ENCODE peak calls at places on chromosomes 1 and 21, in four cellular contexts. C is upper lobe of left lung, N is A549, X is HepG2. B is an unnamed sample.

GRCh38 chr1:212483154-212483505 is 50.4 kb downstream of the NENF start:
- ATAC-seq in X (no peak), C (peak; percentile 43), N (no peak), B (no peak)

GRCh38 chr1:53604291-53604919 is 134.6 kb downstream of the GLIS1 start:
- ATAC-seq in C (no peak), N (no peak), X (no peak), B (no peak)

GRCh38 chr21:41671859-41672542 is 94.9 kb downstream of the RIPK4 start:
- ATAC-seq in C (no peak), X (peak; percentile 49), N (peak; percentile 40), B (no peak)

GRCh38 chr21:39885119-39885848 is 18.0 kb downstream of the PCP4 start:
- ATAC-seq in X (no peak), C (no peak), N (no peak), B (peak; percentile 79)

GRCh38 chr21:26070822-26071425 is 99.6 kb downstream of the APP start:
- ATAC-seq in X (no peak), N (no peak), C (peak; percentile 73), B (peak; percentile 79)

GRCh38 chr1:8111560-8111959 is 85.5 kb upstream of the ERRFI1 start:
- ATAC-seq in C (no peak), N (no peak), X (no peak), B (no peak)

GRCh38 chr1:205028954-205029353 is 14.1 kb upstream of the CNTN2 start:
- ATAC-seq in C (no peak), N (no peak), X (no peak), B (no peak)

GRCh38 chr1:17745564-17745955 is 9.6 kb upstream of the ACTL8 start:
- ATAC-seq in N (no peak), C (no peak), X (no peak), B (no peak)

GRCh38 chr1:31760901-31761470 is 3.2 kb downstream of the ADGRB2 start:
- ATAC-seq in N (peak; percentile 14), X (peak; percentile 11), C (peak; percentile 83), B (peak; percentile 63)

GRCh38 chr1:17521946-17522612 is 17.4 kb upstream of the ARHGEF10L start:
- ATAC-seq in N (no peak), C (no peak), X (no peak), B (no peak)

GRCh38 chr1:214621178-214621577 is 18.2 kb downstream of the CENPF start:
- ATAC-seq in X (no peak), C (no peak), N (no peak), B (no peak)

GRCh38 chr1:39545531-39545930 is 31.1 kb downstream of the PABPC4 start:
- ATAC-seq in C (no peak), N (no peak), X (no peak), B (no peak)

GRCh38 chr1:56481140-56481694 is 98.1 kb downstream of the PLPP3 start:
- ATAC-seq in C (no peak), X (no peak), N (no peak), B (no peak)

GRCh38 chr1:203916756-203917155 is 55.4 kb downstream of the SNRPE start:
- ATAC-seq in N (no peak), C (no peak), X (no peak), B (no peak)

GRCh38 chr1:91894036-91894761 is 8.2 kb upstream of the TGFBR3 start:
- ATAC-seq in C (peak; percentile 57), X (no peak), N (no peak), B (peak; percentile 66)

GRCh38 chr21:17372200-17372599 is 140.6 kb upstream of the CXADR start:
- ATAC-seq in N (no peak), C (no peak), X (no peak), B (no peak)

GRCh38 chr1:24057171-24057570 is 54.8 kb downstream of the MYOM3 start:
- ATAC-seq in N (no peak), X (no peak), C (no peak), B (no peak)

GRCh38 chr1:201740609-201741231 is 88.2 kb upstream of the IPO9 start:
- ATAC-seq in C (peak; percentile 62), N (no peak), X (peak; percentile 18), B (peak; percentile 22)

GRCh38 chr1:43947061-43947889 is 525 bp downstream of the IPO13 start:
- ATAC-seq in X (peak; percentile 11), N (no peak), C (no peak), B (no peak)

GRCh38 chr1:44029260-44029910 is 1.9 kb downstream of the SLC6A9 start:
- ATAC-seq in X (peak; percentile 2), N (peak; percentile 33), C (peak; percentile 1), B (peak; percentile 8)

GRCh38 chr1:175824079-175824478 is 80.7 kb upstream of the TNR start:
- ATAC-seq in C (no peak), N (no peak), X (no peak), B (no peak)

GRCh38 chr1:59815892-59816291 is 1.1 kb downstream of the HOOK1 start:
- ATAC-seq in N (no peak), C (no peak), X (no peak), B (no peak)

GRCh38 chr1:59816318-59816878 is 1.6 kb downstream of the HOOK1 start:
- ATAC-seq in C (no peak), X (no peak), N (no peak), B (no peak)

GRCh38 chr1:59819566-59820438 is 5.1 kb downstream of the HOOK1 start:
- ATAC-seq in C (no peak), X (no peak), N (no peak), B (no peak)

GRCh38 chr1:59814180-59814900 is 409 bp upstream of the HOOK1 start:
- ATAC-seq in N (peak; percentile 94), X (peak; percentile 96), C (peak; percentile 88), B (peak; percentile 84)

GRCh38 chr1:59814901-59815825 is at the start of gene HOOK1:
- ATAC-seq in N (peak; percentile 62), X (peak; percentile 71), C (peak; percentile 48), B (peak; percentile 63)
- H3K27ac ChIP-seq in N (peak within 1 kb of the TSS; percentile 62), X (peak within 1 kb of the TSS; percentile 76), C (peak within 1 kb of the TSS; percentile 79), B (no peak within 1 kb of the TSS)

GRCh38 chr21:37564341-37564923 is 197.9 kb downstream of the DYRK1A start:
- ATAC-seq in C (peak; percentile 87), N (peak; percentile 93), X (peak; percentile 70), B (peak; percentile 87)
- TF ChIP-seq EP300 in C (no peak), N (no peak), X (no peak), B (no peak)

GRCh38 chr21:45423201-45423955 is 18.4 kb downstream of the COL18A1 start:
- ATAC-seq in X (peak; percentile 76), C (no peak), N (no peak), B (no peak)
- H3K27ac ChIP-seq in X (peak overlapping the region; percentile 88), C (no peak overlapping the region), N (peak overlapping the region; percentile 72), B (no peak overlapping the region)

DNA sequence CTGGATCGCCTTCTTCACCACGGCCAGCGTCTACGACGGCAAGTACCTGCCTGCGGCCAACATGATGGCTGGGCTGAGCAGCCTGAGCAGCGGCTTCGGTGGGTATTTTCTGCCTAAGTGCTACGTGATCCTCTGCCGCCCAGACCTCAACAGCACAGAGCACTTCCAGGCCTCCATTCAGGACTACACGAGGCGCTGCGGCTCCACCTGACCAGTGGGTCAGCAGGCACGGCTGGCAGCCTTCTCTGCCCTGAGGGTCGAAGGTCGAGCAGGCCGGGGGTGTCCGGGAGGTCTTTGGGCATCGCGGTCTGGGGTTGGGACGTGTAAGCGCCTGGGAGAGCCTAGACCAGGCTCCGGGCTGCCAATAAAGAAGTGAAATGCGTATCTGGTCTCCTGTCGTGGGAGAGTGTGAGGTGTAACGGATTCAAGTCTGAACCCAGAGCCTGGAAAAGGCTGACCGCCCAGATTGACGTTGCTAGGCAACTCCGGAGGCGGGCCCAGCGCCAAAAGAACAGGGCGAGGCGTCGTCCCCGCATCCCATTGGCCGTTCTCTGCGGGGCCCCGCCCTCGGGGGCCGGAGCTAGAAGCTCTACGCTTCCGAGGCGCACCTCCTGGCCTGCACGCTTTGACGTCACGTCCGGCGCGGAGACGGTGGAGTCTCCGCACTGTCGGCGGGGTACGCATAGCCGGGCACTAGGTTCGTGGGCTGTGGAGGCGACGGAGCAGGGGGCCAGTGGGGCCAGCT is at the start of gene ZBTB48:
- ATAC-seq in X (peak; percentile 84), N (peak; percentile 97), C (peak; percentile 98), B (peak; percentile 98)
- TF ChIP-seq EP300 in X (no peak), N (no peak), C (no peak), B (no peak)

B was measured in gastroesophageal sphincter.